ENCODE peak calls at places on chromosome 14, in seven cellular contexts. One of them, this sample, is unnamed.

GRCh38 chr14:90137807-90138206 is 76.0 kb downstream of the KCNK13 start:
- DNase-seq in stimulated activated CD8-positive, alpha-beta memory T cell treated with anti-CD3 and anti-CD28 coated beads, Interleukin-12 subunit alpha, Interleukin-12 subunit beta, amount 100 ng/mL, for 1 hour: no peak
- DNase-seq in HuH-7: no peak
- DNase-seq in hippocampal formation: no peak
- DNase-seq in amniotic epithelial cell: peak
- DNase-seq in esophagus squamous epithelium: no peak
- DNase-seq in T47D: no peak
- DNase-seq in this sample: no peak

GRCh38 chr14:93056166-93056839 is 59.4 kb downstream of the ITPK1 start:
- DNase-seq in HuH-7: no peak
- DNase-seq in amniotic epithelial cell: peak
- DNase-seq in stimulated activated CD8-positive, alpha-beta memory T cell treated with anti-CD3 and anti-CD28 coated beads, Interleukin-12 subunit alpha, Interleukin-12 subunit beta, amount 100 ng/mL, for 1 hour: no peak
- DNase-seq in hippocampal formation: no peak
- DNase-seq in esophagus squamous epithelium: no peak
- DNase-seq in T47D: no peak
- DNase-seq in this sample: peak

GRCh38 chr14:21408152-21408551 is 24.3 kb upstream of the SUPT16H start:
- DNase-seq in T47D: no peak
- DNase-seq in amniotic epithelial cell: peak
- DNase-seq in stimulated activated CD8-positive, alpha-beta memory T cell treated with anti-CD3 and anti-CD28 coated beads, Interleukin-12 subunit alpha, Interleukin-12 subunit beta, amount 100 ng/mL, for 1 hour: no peak
- DNase-seq in HuH-7: no peak
- DNase-seq in esophagus squamous epithelium: no peak
- DNase-seq in hippocampal formation: no peak
- DNase-seq in this sample: peak

GRCh38 chr14:92471919-92472318 is 41.7 kb upstream of the RIN3 start:
- DNase-seq in stimulated activated CD8-positive, alpha-beta memory T cell treated with anti-CD3 and anti-CD28 coated beads, Interleukin-12 subunit alpha, Interleukin-12 subunit beta, amount 100 ng/mL, for 1 hour: no peak
- DNase-seq in amniotic epithelial cell: peak
- DNase-seq in esophagus squamous epithelium: no peak
- DNase-seq in hippocampal formation: no peak
- DNase-seq in HuH-7: no peak
- DNase-seq in T47D: no peak
- DNase-seq in this sample: peak

GRCh38 chr14:36027354-36027753 is 149.2 kb downstream of the PTCSC3 start:
- DNase-seq in amniotic epithelial cell: no peak
- DNase-seq in T47D: no peak
- DNase-seq in hippocampal formation: no peak
- DNase-seq in esophagus squamous epithelium: no peak
- DNase-seq in HuH-7: no peak
- DNase-seq in stimulated activated CD8-positive, alpha-beta memory T cell treated with anti-CD3 and anti-CD28 coated beads, Interleukin-12 subunit alpha, Interleukin-12 subunit beta, amount 100 ng/mL, for 1 hour: no peak
- DNase-seq in this sample: no peak

GRCh38 chr14:106844608-106845285 is 1318.4 kb downstream of the TMEM121 start:
- DNase-seq in esophagus squamous epithelium: no peak
- DNase-seq in amniotic epithelial cell: no peak
- DNase-seq in stimulated activated CD8-positive, alpha-beta memory T cell treated with anti-CD3 and anti-CD28 coated beads, Interleukin-12 subunit alpha, Interleukin-12 subunit beta, amount 100 ng/mL, for 1 hour: peak
- DNase-seq in HuH-7: peak
- DNase-seq in hippocampal formation: no peak
- DNase-seq in T47D: peak
- DNase-seq in this sample: peak

GRCh38 chr14:50082784-50083466 is 33.4 kb downstream of the VCPKMT start:
- DNase-seq in stimulated activated CD8-positive, alpha-beta memory T cell treated with anti-CD3 and anti-CD28 coated beads, Interleukin-12 subunit alpha, Interleukin-12 subunit beta, amount 100 ng/mL, for 1 hour: peak
- DNase-seq in HuH-7: no peak
- DNase-seq in esophagus squamous epithelium: no peak
- DNase-seq in hippocampal formation: no peak
- DNase-seq in amniotic epithelial cell: peak
- DNase-seq in T47D: no peak
- DNase-seq in this sample: no peak

GRCh38 chr14:79809849-79810612 is 401.3 kb downstream of the DIO2 start:
- DNase-seq in amniotic epithelial cell: no peak
- DNase-seq in hippocampal formation: peak
- DNase-seq in esophagus squamous epithelium: no peak
- DNase-seq in T47D: no peak
- DNase-seq in stimulated activated CD8-positive, alpha-beta memory T cell treated with anti-CD3 and anti-CD28 coated beads, Interleukin-12 subunit alpha, Interleukin-12 subunit beta, amount 100 ng/mL, for 1 hour: no peak
- DNase-seq in HuH-7: peak
- DNase-seq in this sample: peak

GRCh38 chr14:103696466-103697071 is 18.7 kb downstream of the XRCC3 start:
- DNase-seq in hippocampal formation: no peak
- DNase-seq in stimulated activated CD8-positive, alpha-beta memory T cell treated with anti-CD3 and anti-CD28 coated beads, Interleukin-12 subunit alpha, Interleukin-12 subunit beta, amount 100 ng/mL, for 1 hour: no peak
- DNase-seq in T47D: peak
- DNase-seq in esophagus squamous epithelium: no peak
- DNase-seq in amniotic epithelial cell: peak
- DNase-seq in HuH-7: no peak
- DNase-seq in this sample: no peak

GRCh38 chr14:36973806-36974442 is 198.5 kb downstream of the SLC25A21 start:
- DNase-seq in hippocampal formation: no peak
- DNase-seq in HuH-7: no peak
- DNase-seq in amniotic epithelial cell: peak
- DNase-seq in T47D: no peak
- DNase-seq in stimulated activated CD8-positive, alpha-beta memory T cell treated with anti-CD3 and anti-CD28 coated beads, Interleukin-12 subunit alpha, Interleukin-12 subunit beta, amount 100 ng/mL, for 1 hour: no peak
- DNase-seq in esophagus squamous epithelium: no peak
- DNase-seq in this sample: no peak

GRCh38 chr14:71361335-71361734 is 454.1 kb downstream of the PCNX1 start:
- DNase-seq in HuH-7: no peak
- DNase-seq in stimulated activated CD8-positive, alpha-beta memory T cell treated with anti-CD3 and anti-CD28 coated beads, Interleukin-12 subunit alpha, Interleukin-12 subunit beta, amount 100 ng/mL, for 1 hour: no peak
- DNase-seq in T47D: no peak
- DNase-seq in amniotic epithelial cell: peak
- DNase-seq in esophagus squamous epithelium: no peak
- DNase-seq in hippocampal formation: no peak
- DNase-seq in this sample: no peak

GRCh38 chr14:20630340-20631022 is 11.0 kb downstream of the OR6S1 start:
- DNase-seq in HuH-7: peak
- DNase-seq in hippocampal formation: no peak
- DNase-seq in amniotic epithelial cell: peak
- DNase-seq in stimulated activated CD8-positive, alpha-beta memory T cell treated with anti-CD3 and anti-CD28 coated beads, Interleukin-12 subunit alpha, Interleukin-12 subunit beta, amount 100 ng/mL, for 1 hour: no peak
- DNase-seq in T47D: no peak
- DNase-seq in esophagus squamous epithelium: no peak
- DNase-seq in this sample: peak

GRCh38 chr14:60288279-60288678 is 39.3 kb downstream of the PPM1A start:
- DNase-seq in HuH-7: no peak
- DNase-seq in stimulated activated CD8-positive, alpha-beta memory T cell treated with anti-CD3 and anti-CD28 coated beads, Interleukin-12 subunit alpha, Interleukin-12 subunit beta, amount 100 ng/mL, for 1 hour: no peak
- DNase-seq in amniotic epithelial cell: no peak
- DNase-seq in esophagus squamous epithelium: no peak
- DNase-seq in hippocampal formation: no peak
- DNase-seq in T47D: no peak
- DNase-seq in this sample: no peak

GRCh38 chr14:104976198-104977007 is 1.8 kb downstream of the AHNAK2 start:
- DNase-seq in amniotic epithelial cell: peak
- DNase-seq in hippocampal formation: peak
- DNase-seq in HuH-7: peak
- DNase-seq in stimulated activated CD8-positive, alpha-beta memory T cell treated with anti-CD3 and anti-CD28 coated beads, Interleukin-12 subunit alpha, Interleukin-12 subunit beta, amount 100 ng/mL, for 1 hour: peak
- DNase-seq in T47D: peak
- DNase-seq in esophagus squamous epithelium: no peak
- DNase-seq in this sample: peak

GRCh38 chr14:77026166-77026929 is 2.2 kb downstream of the IRF2BPL start:
- DNase-seq in HuH-7: no peak
- DNase-seq in hippocampal formation: no peak
- DNase-seq in T47D: no peak
- DNase-seq in esophagus squamous epithelium: no peak
- DNase-seq in amniotic epithelial cell: peak
- DNase-seq in stimulated activated CD8-positive, alpha-beta memory T cell treated with anti-CD3 and anti-CD28 coated beads, Interleukin-12 subunit alpha, Interleukin-12 subunit beta, amount 100 ng/mL, for 1 hour: no peak
- DNase-seq in this sample: no peak

GRCh38 chr14:57262117-57262516 is 6.6 kb downstream of the EXOC5 start:
- DNase-seq in stimulated activated CD8-positive, alpha-beta memory T cell treated with anti-CD3 and anti-CD28 coated beads, Interleukin-12 subunit alpha, Interleukin-12 subunit beta, amount 100 ng/mL, for 1 hour: no peak
- DNase-seq in amniotic epithelial cell: no peak
- DNase-seq in T47D: no peak
- DNase-seq in esophagus squamous epithelium: no peak
- DNase-seq in HuH-7: no peak
- DNase-seq in hippocampal formation: no peak
- DNase-seq in this sample: no peak

GRCh38 chr14:73785336-73785833 is 66.2 kb upstream of the PTGR2 start:
- DNase-seq in T47D: no peak
- DNase-seq in amniotic epithelial cell: no peak
- DNase-seq in HuH-7: no peak
- DNase-seq in hippocampal formation: no peak
- DNase-seq in esophagus squamous epithelium: no peak
- DNase-seq in stimulated activated CD8-positive, alpha-beta memory T cell treated with anti-CD3 and anti-CD28 coated beads, Interleukin-12 subunit alpha, Interleukin-12 subunit beta, amount 100 ng/mL, for 1 hour: no peak
- DNase-seq in this sample: no peak

GRCh38 chr14:104971447-104972240 is 6.5 kb downstream of the AHNAK2 start:
- DNase-seq in esophagus squamous epithelium: no peak
- DNase-seq in T47D: no peak
- DNase-seq in hippocampal formation: no peak
- DNase-seq in HuH-7: no peak
- DNase-seq in amniotic epithelial cell: no peak
- DNase-seq in stimulated activated CD8-positive, alpha-beta memory T cell treated with anti-CD3 and anti-CD28 coated beads, Interleukin-12 subunit alpha, Interleukin-12 subunit beta, amount 100 ng/mL, for 1 hour: no peak
- DNase-seq in this sample: no peak

GRCh38 chr14:58272589-58273372 is 25.6 kb upstream of the ARID4A start:
- DNase-seq in esophagus squamous epithelium: no peak
- DNase-seq in hippocampal formation: no peak
- DNase-seq in stimulated activated CD8-positive, alpha-beta memory T cell treated with anti-CD3 and anti-CD28 coated beads, Interleukin-12 subunit alpha, Interleukin-12 subunit beta, amount 100 ng/mL, for 1 hour: no peak
- DNase-seq in T47D: no peak
- DNase-seq in HuH-7: peak
- DNase-seq in amniotic epithelial cell: no peak
- DNase-seq in this sample: peak

GRCh38 chr14:68405959-68406358 is 386.9 kb downstream of the ZFP36L1 start:
- DNase-seq in T47D: no peak
- DNase-seq in esophagus squamous epithelium: no peak
- DNase-seq in amniotic epithelial cell: peak
- DNase-seq in hippocampal formation: no peak
- DNase-seq in HuH-7: no peak
- DNase-seq in stimulated activated CD8-positive, alpha-beta memory T cell treated with anti-CD3 and anti-CD28 coated beads, Interleukin-12 subunit alpha, Interleukin-12 subunit beta, amount 100 ng/mL, for 1 hour: no peak
- DNase-seq in this sample: no peak

GRCh38 chr14:101035466-101036225 is 132.1 kb upstream of the RTL1 start:
- DNase-seq in hippocampal formation: no peak
- DNase-seq in esophagus squamous epithelium: no peak
- DNase-seq in HuH-7: no peak
- DNase-seq in stimulated activated CD8-positive, alpha-beta memory T cell treated with anti-CD3 and anti-CD28 coated beads, Interleukin-12 subunit alpha, Interleukin-12 subunit beta, amount 100 ng/mL, for 1 hour: no peak
- DNase-seq in T47D: no peak
- DNase-seq in amniotic epithelial cell: no peak
- DNase-seq in this sample: no peak

GRCh38 chr14:56730468-56731145 is 79.7 kb downstream of the OTX2 start:
- DNase-seq in T47D: no peak
- DNase-seq in esophagus squamous epithelium: no peak
- DNase-seq in amniotic epithelial cell: no peak
- DNase-seq in stimulated activated CD8-positive, alpha-beta memory T cell treated with anti-CD3 and anti-CD28 coated beads, Interleukin-12 subunit alpha, Interleukin-12 subunit beta, amount 100 ng/mL, for 1 hour: no peak
- DNase-seq in hippocampal formation: no peak
- DNase-seq in HuH-7: no peak
- DNase-seq in this sample: no peak

GRCh38 chr14:93972618-93973205 is 3.7 kb downstream of the ASB2 start:
- DNase-seq in esophagus squamous epithelium: no peak
- DNase-seq in amniotic epithelial cell: no peak
- DNase-seq in stimulated activated CD8-positive, alpha-beta memory T cell treated with anti-CD3 and anti-CD28 coated beads, Interleukin-12 subunit alpha, Interleukin-12 subunit beta, amount 100 ng/mL, for 1 hour: no peak
- DNase-seq in T47D: no peak
- DNase-seq in hippocampal formation: no peak
- DNase-seq in HuH-7: no peak
- DNase-seq in this sample: no peak